ENCODE peak calls at places on chromosomes 1 and 21, in ten cellular contexts. Z is endothelial cell of umbilical vein, A is sigmoid colon, T is GM23338, O is transverse colon, Q is SK-N-SH, P is K562, V is H1, U is spleen, S is HCT116. L is an unnamed sample.

GRCh38 chr1:235073331-235073967 is 55.2 kb downstream of the TOMM20 start:
- DNase-seq in Z (no peak), A (no peak), T (no peak), O (peak; percentile 88), Q (no peak), P (no peak), V (no peak), U (peak; percentile 93), S (no peak), L (peak; percentile 95)

GRCh38 chr1:12143631-12144155 is 23.1 kb upstream of the TNFRSF1B start:
- DNase-seq in Z (peak; percentile 75), A (peak; percentile 94), T (no peak), O (peak; percentile 77), Q (no peak), P (no peak), V (no peak), U (peak; percentile 91), S (no peak), L (peak; percentile 33)

GRCh38 chr1:240653030-240653429 is 41.1 kb upstream of the GREM2 start:
- DNase-seq in Z (no peak), A (no peak), T (no peak), O (no peak), Q (no peak), P (no peak), V (no peak), U (no peak), S (no peak), L (no peak)

GRCh38 chr1:31785020-31785946 is 21.1 kb upstream of the ADGRB2 start:
- DNase-seq in Z (no peak), A (peak; percentile 62), T (no peak), O (no peak), Q (peak; percentile 74), P (no peak), V (no peak), U (peak; percentile 93), S (no peak), L (no peak)

GRCh38 chr1:100187912-100188311 is 9.9 kb upstream of the LRRC39 start:
- DNase-seq in Z (no peak), A (peak; percentile 81), T (no peak), O (peak; percentile 19), Q (no peak), P (no peak), V (no peak), U (no peak), S (no peak), L (peak; percentile 58)

GRCh38 chr1:43732132-43732531 is 24.8 kb downstream of the ST3GAL3 start:
- DNase-seq in Z (no peak), A (no peak), T (no peak), O (no peak), Q (no peak), P (peak; percentile 51), V (no peak), U (no peak), S (no peak), L (no peak)

GRCh38 chr1:113975211-113975895 is 3.9 kb upstream of the OLFML3 start:
- DNase-seq in Z (peak; percentile 24), A (no peak), T (no peak), O (no peak), Q (no peak), P (no peak), V (no peak), U (no peak), S (no peak), L (no peak)

GRCh38 chr1:23585321-23586022 is 26.2 kb upstream of the ID3 start:
- DNase-seq in Z (no peak), A (peak; percentile 72), T (no peak), O (no peak), Q (no peak), P (no peak), V (no peak), U (peak; percentile 31), S (no peak), L (no peak)

GRCh38 chr1:156767879-156768608 is 709 bp downstream of the PRCC start:
- DNase-seq in Z (peak; percentile 42), A (peak; percentile 74), T (peak; percentile 87), O (peak; percentile 26), Q (peak; percentile 63), P (peak; percentile 63), V (no peak), U (peak; percentile 90), S (no peak), L (no peak)

GRCh38 chr1:117077267-117077666 is 17.1 kb downstream of the TTF2 start:
- DNase-seq in Z (peak; percentile 90), A (no peak), T (no peak), O (no peak), Q (no peak), P (no peak), V (no peak), U (no peak), S (peak; percentile 48), L (no peak)

GRCh38 chr1:80155371-80155770 is 1148.8 kb upstream of the ADGRL4 start:
- DNase-seq in Z (no peak), A (no peak), T (peak; percentile 62), O (no peak), Q (no peak), P (no peak), V (no peak), U (no peak), S (peak; percentile 13), L (no peak)

GRCh38 chr1:39266269-39266668 is 61.8 kb downstream of the MACF1 start:
- DNase-seq in Z (peak; percentile 29), A (no peak), T (peak; percentile 60), O (no peak), Q (no peak), P (no peak), V (no peak), U (no peak), S (peak; percentile 27), L (no peak)

GRCh38 chr1:81287681-81288080 is 513.1 kb upstream of the ADGRL2 start:
- DNase-seq in Z (no peak), A (no peak), T (no peak), O (no peak), Q (no peak), P (no peak), V (no peak), U (no peak), S (no peak), L (no peak)

GRCh38 chr1:117128323-117129079 is 7.0 kb upstream of the TRIM45 start:
- DNase-seq in Z (peak; percentile 68), A (no peak), T (peak; percentile 57), O (no peak), Q (peak; percentile 47), P (no peak), V (no peak), U (no peak), S (peak; percentile 33), L (no peak)

GRCh38 chr1:29515188-29515955 is 279.1 kb downstream of the PTPRU start:
- DNase-seq in Z (no peak), A (peak; percentile 19), T (no peak), O (no peak), Q (peak; percentile 44), P (no peak), V (no peak), U (peak; percentile 33), S (no peak), L (no peak)

DNA sequence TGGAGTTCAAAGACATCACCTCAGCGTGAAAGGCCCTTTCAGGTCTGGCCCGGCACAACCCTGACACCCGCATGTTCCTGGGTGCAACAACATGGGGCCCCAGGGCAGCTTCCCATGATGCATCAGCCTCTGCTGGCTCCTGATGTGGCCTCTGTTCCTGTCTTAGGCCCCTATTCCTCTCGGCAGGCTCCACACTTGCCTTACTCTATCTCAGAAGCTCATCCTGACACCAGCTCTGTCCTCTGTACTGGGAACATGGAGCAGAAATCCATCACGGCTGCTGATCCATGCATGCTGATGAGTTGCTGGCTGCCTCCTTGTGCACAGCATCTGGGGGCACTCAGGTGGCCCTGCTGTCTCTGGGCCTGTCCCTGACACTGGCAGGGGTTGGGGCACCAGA is 74.6 kb downstream of the ADARB1 start:
- DNase-seq in Z (no peak), A (peak; percentile 55), T (no peak), O (no peak), Q (no peak), P (no peak), V (no peak), U (no peak), S (no peak), L (no peak)
- H3K4me1 ChIP-seq in Z (no peaks in the 10 kb centered on the region), A (peaks cover 9% of the 10 kb centered on the region), T (no peaks in the 10 kb centered on the region), O (no peaks in the 10 kb centered on the region), Q (peaks cover 6% of the 10 kb centered on the region), P (peaks cover 18% of the 10 kb centered on the region), V (no peaks in the 10 kb centered on the region), U (peaks cover 15% of the 10 kb centered on the region), S (peaks cover 18% of the 10 kb centered on the region), L (no peaks in the 10 kb centered on the region)

GRCh38 chr1:27725374-27726172 is at the start of gene FAM76A:
- DNase-seq in Z (peak; percentile 100), A (peak; percentile 100), T (peak; percentile 100), O (peak; percentile 100), Q (peak; percentile 99), P (peak; percentile 100), V (peak; percentile 99), U (peak; percentile 100), S (peak; percentile 98), L (peak; percentile 99)

GRCh38 chr1:27726173-27726793 is 522 bp downstream of the FAM76A start:
- DNase-seq in Z (peak; percentile 60), A (peak; percentile 80), T (peak; percentile 67), O (peak; percentile 54), Q (peak; percentile 84), P (peak; percentile 88), V (no peak), U (no peak), S (peak; percentile 19), L (peak; percentile 27)

GRCh38 chr1:27724961-27725373 is 794 bp upstream of the FAM76A start:
- DNase-seq in Z (peak; percentile 5), A (peak; percentile 63), T (peak; percentile 83), O (peak; percentile 9), Q (peak; percentile 9), P (peak; percentile 32), V (peak; percentile 25), U (peak; percentile 84), S (no peak), L (peak; percentile 8)

DNA sequence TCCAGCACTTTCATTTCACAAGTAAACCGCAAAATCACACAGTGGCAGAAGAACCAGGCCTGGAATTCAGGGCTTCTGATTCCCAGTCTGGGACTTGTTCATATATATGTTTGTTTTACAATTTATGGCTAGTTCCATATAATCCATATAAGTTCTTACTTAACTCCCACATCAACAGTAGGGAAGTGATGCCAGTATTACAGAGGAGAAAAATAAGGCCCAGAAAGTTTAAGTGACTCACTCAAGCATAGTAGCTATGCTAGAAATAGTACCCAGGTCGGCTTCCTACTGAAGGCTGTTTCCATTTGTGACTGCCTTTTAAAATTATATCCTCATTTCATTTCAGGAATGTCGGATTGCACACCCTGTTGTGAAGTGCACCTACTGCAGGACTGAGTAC is 1.4 kb downstream of the FAM76A start:
- DNase-seq in Z (peak; percentile 15), A (no peak), T (no peak), O (no peak), Q (no peak), P (no peak), V (no peak), U (no peak), S (no peak), L (no peak)
- H3K4me3 ChIP-seq in Z (no peak overlapping the region), A (no peak overlapping the region), T (peak overlapping the region; percentile 94), O (peak overlapping the region; percentile 89), Q (peak overlapping the region; percentile 89), P (no peak overlapping the region), V (peak overlapping the region; percentile 77), U (peak overlapping the region; percentile 89), S (peak overlapping the region; percentile 66), L (peak overlapping the region; percentile 96)

GRCh38 chr1:19485362-19486187 is at the start of gene CAPZB:
- DNase-seq in Z (peak; percentile 79), A (peak; percentile 97), T (peak; percentile 90), O (peak; percentile 97), Q (peak; percentile 99), P (peak; percentile 98), V (no peak), U (peak; percentile 99), S (peak; percentile 48), L (peak; percentile 93)
- TF ChIP-seq POLR2AphosphoS5 in Z (peak; percentile 70), A (peak; percentile 75), T (peak; percentile 70), O (peak; percentile 68), Q (peak; percentile 60), P (no peak), V (peak; percentile 53), U (peak; percentile 88), S (peak; percentile 69), L (peak; percentile 45)

GRCh38 chr1:35531368-35531767 is 25.8 kb downstream of the KIAA0319L start:
- DNase-seq in Z (no peak), A (no peak), T (no peak), O (no peak), Q (no peak), P (no peak), V (no peak), U (no peak), S (no peak), L (no peak)
- H3K4me1 ChIP-seq in Z (no peaks in the 10 kb centered on the region), A (peaks cover 8% of the 10 kb centered on the region), T (peaks cover 28% of the 10 kb centered on the region), O (no peaks in the 10 kb centered on the region), Q (peaks cover 7% of the 10 kb centered on the region), P (peaks cover 4% of the 10 kb centered on the region), V (no peaks in the 10 kb centered on the region), U (no peaks in the 10 kb centered on the region), S (no peaks in the 10 kb centered on the region), L (no peaks in the 10 kb centered on the region)

L was measured in prostate gland.